ENCODE peak calls at places on chromosomes 6 and 20, in six cellular contexts. M, H, R, B, W and I are unnamed samples.

GRCh38 chr6:39102821-39103136 is 12.2 kb downstream of the SAYSD1 start:
- DNase-seq in M (no peak), H (no peak), R (no peak), B (no peak), W (no peak), I (no peak)

GRCh38 chr6:145815875-145816274 is 1.3 kb upstream of the FBXO30 start:
- DNase-seq in M (no peak), H (no peak), R (no peak), B (no peak), W (no peak), I (no peak)

GRCh38 chr6:11023032-11023431 is 21.1 kb downstream of the ELOVL2 start:
- DNase-seq in M (no peak), H (no peak), R (peak), B (no peak), W (no peak), I (no peak)

GRCh38 chr20:23136893-23137745 is 51.0 kb upstream of the CD93 start:
- DNase-seq in M (no peak), H (no peak), R (no peak), B (no peak), W (no peak), I (peak)

GRCh38 chr6:70136996-70137395 is 165.9 kb downstream of the COL9A1 start:
- DNase-seq in M (no peak), H (no peak), R (no peak), B (no peak), W (no peak), I (no peak)

GRCh38 chr6:124962617-124963415 is 579 bp downstream of the RNF217 start:
- DNase-seq in M (no peak), H (peak), R (peak), B (no peak), W (peak), I (no peak)

GRCh38 chr6:31203345-31203979 is 33.0 kb upstream of the POU5F1 start:
- DNase-seq in M (peak), H (no peak), R (peak), B (peak), W (no peak), I (no peak)

GRCh38 chr20:24506696-24507095 is 37.3 kb downstream of the SYNDIG1 start:
- DNase-seq in M (no peak), H (no peak), R (no peak), B (no peak), W (no peak), I (no peak)

GRCh38 chr6:145091102-145091826 is 644.1 kb downstream of the EPM2A start:
- DNase-seq in M (no peak), H (no peak), R (no peak), B (no peak), W (no peak), I (no peak)

GRCh38 chr6:66226099-66226498 is 519.1 kb upstream of the EYS start:
- DNase-seq in M (no peak), H (no peak), R (no peak), B (no peak), W (no peak), I (no peak)

GRCh38 chr20:13219327-13220193 is 1.5 kb upstream of the ISM1 start:
- DNase-seq in M (no peak), H (no peak), R (no peak), B (no peak), W (peak), I (no peak)

GRCh38 chr6:11412011-11412424 is 125.5 kb upstream of the TMEM170B start:
- DNase-seq in M (peak), H (no peak), R (peak), B (peak), W (no peak), I (no peak)

GRCh38 chr20:23294671-23295070 is 55.9 kb upstream of the NXT1 start:
- DNase-seq in M (no peak), H (no peak), R (no peak), B (no peak), W (no peak), I (no peak)

GRCh38 chr6:34462561-34462971 is 3.3 kb upstream of the PACSIN1 start:
- DNase-seq in M (peak), H (no peak), R (peak), B (peak), W (peak), I (no peak)

GRCh38 chr6:158442309-158442705 is 117.6 kb upstream of the TMEM181 start:
- DNase-seq in M (no peak), H (no peak), R (no peak), B (no peak), W (no peak), I (no peak)

GRCh38 chr6:31617010-31617409 is 2.0 kb downstream of the AIF1 start:
- DNase-seq in M (peak), H (no peak), R (no peak), B (no peak), W (no peak), I (no peak)

GRCh38 chr6:54624779-54625178 is 221.8 kb upstream of the FAM83B start:
- DNase-seq in M (peak), H (no peak), R (peak), B (no peak), W (no peak), I (no peak)

GRCh38 chr6:54618597-54618996 is 228.0 kb upstream of the FAM83B start:
- DNase-seq in M (no peak), H (no peak), R (no peak), B (no peak), W (no peak), I (no peak)

GRCh38 chr6:54624216-54624615 is 222.4 kb upstream of the FAM83B start:
- DNase-seq in M (no peak), H (no peak), R (no peak), B (no peak), W (no peak), I (no peak)

GRCh38 chr6:54619102-54619501 is 227.5 kb upstream of the FAM83B start:
- DNase-seq in M (no peak), H (no peak), R (no peak), B (no peak), W (no peak), I (no peak)

DNA sequence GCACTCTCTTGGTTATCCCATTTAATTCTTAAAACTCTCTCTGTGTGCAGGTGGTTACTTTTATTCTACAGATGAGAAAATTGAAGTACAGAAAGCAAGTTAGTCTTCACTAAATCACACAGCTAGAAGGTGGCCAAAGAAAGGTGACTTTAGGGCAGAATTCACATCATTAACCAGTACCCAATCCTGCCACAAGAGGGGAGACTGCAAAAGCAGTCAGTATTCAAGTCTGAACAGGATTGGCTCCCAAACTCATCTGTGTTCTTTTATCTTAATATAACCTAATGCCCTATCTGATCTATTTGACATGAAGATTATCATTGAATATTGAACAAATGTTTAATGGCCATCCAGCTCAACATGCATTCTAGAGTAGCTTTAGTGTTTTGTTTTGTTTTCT is 225.3 kb upstream of the FAM83B start:
- DNase-seq in M (peak), H (no peak), R (peak), B (no peak), W (peak), I (no peak)
- TF ChIP-seq CTCF in M (peak), H (no peak), R (peak), B (peak), W (peak), I (no peak)

GRCh38 chr6:142944126-142945066 is 580 bp downstream of the HIVEP2 start:
- DNase-seq in M (peak), H (peak), R (peak), B (peak), W (peak), I (peak)

GRCh38 chr6:142942238-142942637 is 2.7 kb downstream of the HIVEP2 start:
- DNase-seq in M (peak), H (no peak), R (no peak), B (no peak), W (no peak), I (no peak)

GRCh38 chr6:142943746-142944125 is 1.2 kb downstream of the HIVEP2 start:
- DNase-seq in M (peak), H (peak), R (peak), B (no peak), W (peak), I (no peak)

GRCh38 chr6:142941018-142941417 is 4.0 kb downstream of the HIVEP2 start:
- DNase-seq in M (no peak), H (no peak), R (no peak), B (no peak), W (no peak), I (no peak)

GRCh38 chr6:142942805-142943227 is 2.2 kb downstream of the HIVEP2 start:
- DNase-seq in M (peak), H (no peak), R (peak), B (no peak), W (no peak), I (no peak)
- TF ChIP-seq CTCF in M (peak), H (peak), R (peak), B (no peak), W (no peak), I (peak)

GRCh38 chr6:127515234-127515793 is 3.8 kb downstream of the MTCL3 start:
- DNase-seq in M (peak), H (no peak), R (peak), B (peak), W (peak), I (no peak)
- TF ChIP-seq CTCF in M (no peak), H (no peak), R (no peak), B (no peak), W (peak), I (no peak)

GRCh38 chr6:43769526-43770416 is at the start of gene VEGFA:
- DNase-seq in M (peak), H (peak), R (peak), B (peak), W (peak), I (peak)

GRCh38 chr6:43771858-43772570 is 2.0 kb downstream of the VEGFA start:
- DNase-seq in M (peak), H (peak), R (peak), B (no peak), W (peak), I (no peak)

GRCh38 chr6:43770417-43771209 is 602 bp downstream of the VEGFA start:
- DNase-seq in M (peak), H (peak), R (peak), B (peak), W (peak), I (no peak)

GRCh38 chr6:43772571-43773049 is 2.6 kb downstream of the VEGFA start:
- DNase-seq in M (peak), H (no peak), R (peak), B (no peak), W (peak), I (no peak)

GRCh38 chr6:43771210-43771857 is 1.3 kb downstream of the VEGFA start:
- DNase-seq in M (peak), H (peak), R (peak), B (peak), W (peak), I (no peak)
- TF ChIP-seq CTCF in M (no peak), H (no peak), R (no peak), B (no peak), W (no peak), I (no peak)

GRCh38 chr6:8437813-8438212 is 2.5 kb upstream of the SLC35B3 start:
- DNase-seq in M (no peak), H (no peak), R (no peak), B (no peak), W (no peak), I (no peak)

GRCh38 chr6:8435845-8436168 is 462 bp upstream of the SLC35B3 start:
- DNase-seq in M (no peak), H (no peak), R (no peak), B (no peak), W (no peak), I (no peak)

GRCh38 chr6:8436956-8437355 is 1.6 kb upstream of the SLC35B3 start:
- DNase-seq in M (no peak), H (no peak), R (no peak), B (no peak), W (no peak), I (no peak)

GRCh38 chr6:8434727-8435092 is 635 bp downstream of the SLC35B3 start:
- DNase-seq in M (no peak), H (no peak), R (peak), B (no peak), W (no peak), I (no peak)

DNA sequence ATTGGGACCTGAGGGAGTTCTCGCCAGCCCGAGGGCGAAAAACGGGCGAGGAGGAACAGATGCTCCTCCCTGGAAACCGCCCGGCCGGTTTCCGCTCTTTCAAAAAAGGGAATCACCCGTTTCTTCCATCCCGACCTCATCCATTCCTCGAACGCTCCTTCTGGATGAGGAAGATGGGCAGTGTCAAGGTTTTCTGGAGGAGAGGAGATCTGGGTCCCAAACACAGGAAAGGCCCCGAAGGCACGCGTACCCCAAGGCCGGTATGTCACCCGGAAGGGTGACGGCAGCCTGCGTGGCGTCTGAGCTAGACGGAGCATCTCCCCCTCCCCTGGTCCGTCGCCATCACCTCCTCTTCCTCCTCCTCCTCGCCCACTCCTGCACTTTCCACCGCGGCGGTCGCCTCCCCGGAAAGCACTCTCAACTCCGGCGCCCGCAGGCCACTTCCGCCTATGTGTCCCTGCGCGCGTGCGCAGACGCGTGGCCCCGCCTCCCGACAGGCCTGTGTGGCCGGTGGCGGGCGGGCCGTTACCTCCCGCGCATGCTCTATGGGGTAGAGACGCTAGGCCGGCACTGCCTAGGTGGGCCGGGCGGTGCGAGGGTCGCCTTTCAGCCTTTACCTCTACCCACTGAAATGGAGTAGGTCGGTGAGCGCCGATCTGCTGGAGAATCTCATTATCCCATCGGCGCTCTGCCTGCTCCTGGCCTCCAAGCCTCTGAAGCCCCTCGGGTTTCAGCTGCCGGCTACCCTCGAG is at the start of gene SLC35B3:
- DNase-seq in M (peak), H (peak), R (peak), B (peak), W (peak), I (peak)
- TF ChIP-seq CTCF in M (no peak), H (no peak), R (no peak), B (no peak), W (no peak), I (no peak)

DNA sequence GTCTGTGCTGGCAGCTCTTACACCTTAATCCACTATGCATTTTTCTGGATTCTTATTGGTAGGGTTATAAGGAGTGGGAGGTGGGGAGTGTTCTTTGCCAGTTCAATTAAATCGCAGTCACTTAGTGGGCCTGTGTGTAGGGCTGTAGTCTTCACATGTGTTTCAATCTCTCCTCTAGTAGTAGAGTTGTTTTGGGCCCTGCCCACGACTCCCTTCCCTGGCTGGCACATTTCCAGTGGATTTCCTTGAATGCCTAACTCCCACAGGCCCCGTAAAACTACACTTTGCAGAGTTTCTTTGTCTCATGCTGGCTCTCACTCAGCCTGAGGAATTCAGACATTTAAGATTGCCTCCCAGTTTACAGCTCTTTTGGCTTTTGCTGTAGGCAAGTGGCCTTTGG is 414.0 kb upstream of the OPRM1 start:
- DNase-seq in M (peak), H (no peak), R (peak), B (no peak), W (peak), I (peak)
- TF ChIP-seq CTCF in M (no peak), H (no peak), R (no peak), B (no peak), W (no peak), I (no peak)

DNA sequence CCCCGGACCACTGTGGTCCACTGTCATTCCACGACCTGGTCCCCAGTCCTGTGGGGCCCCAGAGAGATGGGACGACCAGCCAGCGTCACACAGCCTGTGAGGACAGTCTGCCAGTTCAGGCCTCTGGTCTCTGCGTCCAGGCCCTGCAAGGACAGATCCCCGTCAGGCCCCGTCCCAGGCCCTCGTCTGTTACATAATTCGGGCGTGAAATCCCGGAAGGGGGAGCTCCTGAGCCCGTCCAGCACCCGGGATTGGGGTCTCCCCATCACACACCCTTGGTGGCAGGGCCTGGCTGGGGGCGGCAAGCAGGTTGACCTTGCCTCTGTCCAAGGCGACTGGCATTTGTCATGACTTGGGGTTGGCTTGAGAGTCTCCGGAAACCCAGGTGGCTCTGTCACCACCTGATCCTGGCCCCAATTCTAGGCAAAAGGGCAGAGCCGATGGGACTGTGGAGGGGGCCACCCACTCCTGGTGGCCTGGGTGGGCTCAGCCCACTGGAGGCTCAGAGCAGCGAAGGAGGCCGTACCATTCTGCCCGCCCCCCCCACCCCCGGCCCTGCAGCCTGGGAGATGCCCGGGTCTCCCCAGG is 73.8 kb upstream of the GATA5 start:
- DNase-seq in M (no peak), H (no peak), R (no peak), B (no peak), W (peak), I (no peak)
- TF ChIP-seq CTCF in M (no peak), H (no peak), R (no peak), B (no peak), W (peak), I (no peak)

DNA sequence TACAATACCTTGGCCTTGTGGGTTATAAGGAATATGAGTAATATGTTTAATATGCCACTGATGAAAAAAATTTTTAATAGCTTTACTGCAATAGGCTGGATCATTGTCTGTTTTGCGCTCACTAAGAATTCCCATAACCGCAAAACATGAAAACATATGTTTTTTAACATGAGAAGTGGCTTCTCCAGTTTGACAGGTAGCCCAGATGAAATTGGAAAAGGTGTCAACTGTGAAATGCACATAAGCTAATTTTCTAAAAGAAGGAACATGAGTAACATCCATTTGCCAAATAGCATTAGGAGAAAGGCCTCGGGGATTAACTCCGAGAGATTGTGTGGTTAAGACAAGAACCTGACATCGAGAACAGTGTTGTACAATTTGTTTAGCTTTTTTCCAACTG is 4.9 kb downstream of the GLYATL3 start:
- DNase-seq in M (no peak), H (no peak), R (no peak), B (no peak), W (no peak), I (no peak)
- TF ChIP-seq CTCF in M (no peak), H (no peak), R (no peak), B (no peak), W (no peak), I (no peak)